ENCODE peak calls at places on chromosomes 7 and 10, in eight cellular contexts. P, B, E, D, Y, T, C and H are unnamed samples. For H3K4me1, the result is how much of the 10 kb centered on the place peaks cover.

GRCh38 chr10:114103286-114103685 is 59.6 kb downstream of the ADRB1 start:
- DNase-seq in P (peak), B (no peak), E (no peak), D (peak), Y (no peak), T (no peak), C (peak), H (no peak)

GRCh38 chr10:72277340-72277995 is 3.7 kb downstream of the DDIT4 start:
- DNase-seq in P (no peak), B (no peak), E (no peak), D (no peak), Y (no peak), T (no peak), C (no peak), H (no peak)

GRCh38 chr7:149720372-149721083 is 52.9 kb downstream of the ZNF467 start:
- DNase-seq in P (peak), B (no peak), E (peak), D (no peak), Y (peak), T (peak), C (no peak), H (peak)

GRCh38 chr7:101747058-101747617 is 70.3 kb upstream of the CUX1 start:
- DNase-seq in P (no peak), B (no peak), E (no peak), D (peak), Y (no peak), T (no peak), C (no peak), H (no peak)

GRCh38 chr10:59817806-59818205 is 64.6 kb upstream of the MRLN start:
- DNase-seq in P (no peak), B (no peak), E (no peak), D (no peak), Y (no peak), T (no peak), C (no peak), H (peak)

GRCh38 chr10:29692121-29692539 is 57.4 kb upstream of the SVIL start:
- DNase-seq in P (peak), B (no peak), E (no peak), D (no peak), Y (no peak), T (no peak), C (no peak), H (no peak)

GRCh38 chr10:75779276-75779675 is 347.9 kb downstream of the LRMDA start:
- DNase-seq in P (no peak), B (no peak), E (no peak), D (no peak), Y (no peak), T (no peak), C (no peak), H (peak)

GRCh38 chr10:62071846-62072281 is 170.4 kb downstream of the ARID5B start:
- DNase-seq in P (no peak), B (no peak), E (no peak), D (no peak), Y (no peak), T (no peak), C (peak), H (no peak)

DNA sequence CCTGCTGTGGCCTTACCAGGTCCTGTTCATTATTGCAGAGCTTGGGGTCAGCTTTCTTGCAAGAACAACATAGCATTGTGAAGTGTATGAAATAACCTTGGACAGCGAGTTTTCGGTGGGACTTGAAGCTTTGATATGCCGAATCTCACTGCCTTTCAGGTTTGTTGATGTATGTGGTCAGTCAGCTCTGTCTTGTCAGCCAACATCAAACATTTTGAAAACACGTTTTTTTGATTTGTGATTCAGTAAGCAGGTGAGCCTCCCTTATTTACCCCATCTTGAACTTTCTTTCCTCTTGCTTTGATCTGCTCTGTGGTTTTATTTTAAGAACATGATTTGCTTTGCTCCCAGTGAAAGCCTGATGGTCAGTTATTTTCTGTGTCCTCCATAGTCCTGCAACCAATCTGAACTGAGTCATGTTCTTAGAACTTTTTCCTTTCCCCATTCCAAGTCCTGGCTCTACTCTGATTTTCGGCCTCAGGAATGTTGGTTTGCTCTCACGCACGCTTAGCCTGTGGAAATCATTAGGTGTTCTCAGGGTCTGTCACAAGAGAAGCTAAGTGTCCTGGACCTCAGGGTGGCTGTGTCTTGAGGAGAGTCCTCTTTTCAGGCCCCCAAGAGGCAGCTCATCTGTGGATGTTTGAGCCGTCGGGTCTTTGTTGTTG is 8.7 kb downstream of the WBP1L start:
- DNase-seq in P (no peak), B (no peak), E (no peak), D (no peak), Y (no peak), T (no peak), C (no peak), H (no peak)
- H3K4me3 ChIP-seq in P (no peak), B (no peak), E (no peak), D (no peak), Y (no peak), T (no peak), C (no peak), H (no peak)

GRCh38 chr7:1087952-1088920 is at the start of gene GPER1:
- DNase-seq in P (peak), B (peak), E (peak), D (no peak), Y (peak), T (no peak), C (peak), H (peak)
- H3K27ac ChIP-seq in P (no peak), B (no peak), E (no peak), D (no peak), Y (peak), T (no peak), C (peak), H (no peak)

DNA sequence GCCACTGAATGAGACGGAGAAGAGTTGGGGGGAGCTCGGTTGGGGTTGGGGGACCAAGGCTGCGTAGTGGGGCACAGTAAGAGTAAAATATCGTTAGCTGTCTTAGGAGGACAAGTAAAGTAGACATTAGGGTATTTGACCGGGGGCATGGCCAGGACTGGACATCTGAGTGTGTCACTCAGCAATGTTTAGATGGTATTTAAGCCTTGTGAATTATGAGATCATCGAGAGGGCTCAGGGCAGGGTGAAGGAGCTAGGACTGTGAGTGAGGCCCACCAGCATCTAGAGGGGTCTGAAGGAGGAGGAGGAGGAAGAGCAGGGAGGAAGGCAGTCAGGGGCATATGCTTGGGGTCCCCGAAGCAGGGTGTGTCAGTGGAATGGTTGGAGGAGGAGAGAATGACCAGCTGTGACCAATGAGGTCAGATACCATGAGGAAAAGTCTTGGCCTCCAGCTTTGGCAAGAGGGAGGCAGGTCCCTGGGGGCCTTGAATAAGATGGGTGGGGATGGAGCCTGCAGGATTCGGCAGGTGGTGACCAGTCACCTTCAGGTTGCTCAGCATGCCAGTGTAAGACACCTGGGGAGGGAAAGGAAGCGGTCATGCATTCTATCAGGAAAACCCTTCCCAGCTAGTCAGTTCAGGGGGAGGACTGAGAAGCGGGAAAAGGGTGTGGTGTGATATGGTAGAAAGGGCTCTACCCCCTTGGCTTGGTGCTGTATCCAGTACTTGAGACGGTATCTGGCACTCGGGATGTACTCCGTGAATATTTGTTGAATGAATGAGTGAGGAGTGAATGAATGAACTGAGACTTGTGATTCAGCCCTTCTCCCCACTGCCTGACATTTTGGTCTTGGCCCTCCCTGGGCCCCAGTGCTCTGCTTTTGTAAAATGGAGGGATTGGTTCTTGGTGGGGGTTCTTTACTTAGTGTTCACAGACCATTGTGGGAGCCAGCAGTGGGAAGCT is 34.8 kb upstream of the SH2D4B start:
- DNase-seq in P (no peak), B (no peak), E (no peak), D (no peak), Y (no peak), T (no peak), C (no peak), H (no peak)
- H3K4me1 ChIP-seq in P (under half), B (under half), E (under half), D (under half), Y (half or more), T (half or more), C (under half), H (half or more)

GRCh38 chr7:107147464-107148214 is 21.2 kb upstream of the HBP1 start:
- DNase-seq in P (peak), B (no peak), E (no peak), D (peak), Y (no peak), T (no peak), C (peak), H (no peak)
- H3K4me3 ChIP-seq in P (no peak), B (no peak), E (no peak), D (no peak), Y (peak), T (no peak), C (no peak), H (no peak)

GRCh38 chr7:88291401-88292173 is 15.1 kb downstream of the STEAP4 start:
- DNase-seq in P (no peak), B (no peak), E (no peak), D (no peak), Y (no peak), T (no peak), C (peak), H (no peak)
- H3K27ac ChIP-seq in P (no peak), B (no peak), E (no peak), D (no peak), Y (no peak), T (no peak), C (peak), H (no peak)

GRCh38 chr7:20197125-20197524 is 20.1 kb downstream of the MACC1 start:
- DNase-seq in P (peak), B (no peak), E (no peak), D (no peak), Y (no peak), T (no peak), C (no peak), H (no peak)
- H3K4me1 ChIP-seq in P (under half), B (under half), E (under half), D (half or more), Y (under half), T (under half), C (under half), H (under half)

GRCh38 chr10:79139124-79139835 is 70.5 kb downstream of the ZMIZ1 start:
- DNase-seq in P (no peak), B (no peak), E (no peak), D (no peak), Y (peak), T (no peak), C (no peak), H (peak)

GRCh38 chr10:79138449-79139123 is 69.8 kb downstream of the ZMIZ1 start:
- DNase-seq in P (no peak), B (no peak), E (no peak), D (no peak), Y (no peak), T (no peak), C (no peak), H (peak)

GRCh38 chr10:79136227-79137005 is 67.7 kb downstream of the ZMIZ1 start:
- DNase-seq in P (no peak), B (no peak), E (no peak), D (no peak), Y (no peak), T (no peak), C (no peak), H (no peak)

GRCh38 chr10:79137404-79137803 is 68.6 kb downstream of the ZMIZ1 start:
- DNase-seq in P (no peak), B (no peak), E (no peak), D (no peak), Y (no peak), T (no peak), C (no peak), H (peak)

GRCh38 chr10:79137826-79138225 is 69.1 kb downstream of the ZMIZ1 start:
- DNase-seq in P (no peak), B (no peak), E (no peak), D (peak), Y (peak), T (no peak), C (no peak), H (peak)
- H3K4me3 ChIP-seq in P (no peak), B (no peak), E (no peak), D (peak), Y (peak), T (no peak), C (no peak), H (no peak)

GRCh38 chr10:34766256-34766580 is 48.9 kb downstream of the PARD3 start:
- DNase-seq in P (peak), B (no peak), E (no peak), D (no peak), Y (no peak), T (no peak), C (no peak), H (no peak)
- H3K27ac ChIP-seq in P (no peak), B (no peak), E (no peak), D (no peak), Y (peak), T (peak), C (no peak), H (no peak)

DNA sequence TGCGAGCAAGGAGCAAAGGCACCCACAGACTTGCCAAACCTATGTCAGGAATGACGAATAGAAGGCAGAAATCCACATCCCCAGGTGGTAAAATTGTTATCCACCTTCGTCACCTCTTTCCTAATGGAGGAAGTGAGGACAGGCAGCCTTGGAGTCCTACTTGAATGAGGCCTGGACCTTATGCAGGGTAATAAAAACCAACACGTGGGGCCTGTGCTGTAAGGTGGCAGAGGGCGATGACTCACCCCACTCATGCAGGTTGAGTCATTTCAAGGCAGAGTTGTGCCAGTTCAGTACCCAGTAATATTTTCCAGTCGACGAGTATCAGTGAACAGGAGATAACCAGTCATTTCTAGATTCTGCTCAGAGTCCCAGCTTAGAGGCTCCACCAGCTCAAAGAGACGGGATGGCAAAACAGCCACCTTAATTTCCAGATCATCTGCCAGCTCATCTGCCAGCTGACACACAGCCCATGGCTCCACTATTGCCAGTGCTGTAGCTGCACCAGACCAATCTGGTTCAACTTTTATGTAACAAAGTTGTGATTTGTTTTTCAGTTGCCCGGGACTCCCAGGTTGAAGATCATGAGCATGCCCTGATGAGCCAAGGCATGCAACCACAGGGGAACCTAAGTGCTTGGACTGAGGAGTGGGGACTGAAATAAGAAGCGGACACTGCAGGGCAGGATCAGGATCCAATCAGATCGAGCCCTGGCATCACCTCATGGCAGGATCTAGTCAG is 176.2 kb upstream of the ITGB1 start:
- DNase-seq in P (no peak), B (peak), E (no peak), D (no peak), Y (no peak), T (no peak), C (peak), H (no peak)
- H3K4me1 ChIP-seq in P (under half), B (under half), E (under half), D (under half), Y (under half), T (under half), C (under half), H (under half)

GRCh38 chr7:143896667-143897066 is 5.3 kb downstream of the TCAF1 start:
- DNase-seq in P (no peak), B (no peak), E (no peak), D (no peak), Y (no peak), T (no peak), C (no peak), H (no peak)

GRCh38 chr7:143898810-143899209 is 3.2 kb downstream of the TCAF1 start:
- DNase-seq in P (no peak), B (no peak), E (no peak), D (no peak), Y (no peak), T (no peak), C (no peak), H (no peak)

GRCh38 chr7:143901710-143902587 is at the start of gene TCAF1:
- DNase-seq in P (peak), B (peak), E (peak), D (peak), Y (peak), T (peak), C (peak), H (peak)

GRCh38 chr7:143901360-143901709 is 641 bp downstream of the TCAF1 start:
- DNase-seq in P (no peak), B (peak), E (peak), D (no peak), Y (peak), T (no peak), C (no peak), H (peak)

DNA sequence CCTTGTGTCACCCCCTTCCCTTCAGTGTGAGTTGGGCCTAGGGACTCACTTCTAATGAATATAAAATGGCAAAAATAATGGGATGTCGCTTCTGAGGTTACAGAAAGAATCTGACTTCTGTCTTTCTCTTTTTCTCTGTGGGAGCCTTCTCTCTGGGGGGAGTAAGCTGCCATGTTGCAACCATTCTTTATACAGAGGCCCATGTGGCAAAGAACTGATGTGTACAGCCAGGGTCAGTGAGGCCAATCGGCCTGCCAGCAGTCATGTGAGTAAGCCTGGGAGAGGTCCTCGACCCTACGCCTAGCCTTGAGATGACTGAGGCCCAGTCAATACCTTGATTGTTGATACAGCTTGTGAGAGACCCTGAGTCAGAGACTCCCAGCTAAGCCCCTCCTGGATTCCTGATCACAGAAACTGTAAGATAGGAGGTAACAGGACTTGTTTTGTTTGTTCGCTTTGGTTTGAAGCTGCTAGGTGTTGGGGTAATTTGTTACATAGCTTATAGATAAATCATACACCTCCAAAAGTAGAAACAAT is 1.7 kb downstream of the TCAF1 start:
- DNase-seq in P (peak), B (no peak), E (no peak), D (no peak), Y (no peak), T (no peak), C (peak), H (no peak)
- H3K4me3 ChIP-seq in P (no peak), B (no peak), E (peak), D (peak), Y (peak), T (peak), C (peak), H (no peak)